ENCODE peak calls at places on chromosomes 3 and 15, in five cellular contexts. One of them, this sample, is unnamed.
A peak's percentile ranks its signal among the peaks of the same experiment; 100 is the strongest.

GRCh38 chr3:31562525-31562924 is 29.8 kb downstream of the STT3B start:
- DNase-seq in endothelial cell of umbilical vein: no peak
- DNase-seq in K562: peak; percentile 26
- DNase-seq in A549: no peak
- DNase-seq in GM12878: no peak
- DNase-seq in this sample: peak; percentile 43

GRCh38 chr15:39142500-39142899 is 438.4 kb upstream of the THBS1 start:
- DNase-seq in endothelial cell of umbilical vein: no peak
- DNase-seq in K562: no peak
- DNase-seq in GM12878: no peak
- DNase-seq in A549: no peak
- DNase-seq in this sample: no peak

GRCh38 chr3:67662733-67663132 is 8.3 kb upstream of the SUCLG2 start:
- DNase-seq in K562: no peak
- DNase-seq in endothelial cell of umbilical vein: no peak
- DNase-seq in A549: no peak
- DNase-seq in GM12878: no peak
- DNase-seq in this sample: no peak

GRCh38 chr15:100570735-100571363 is 31.1 kb downstream of the LINS1 start:
- DNase-seq in A549: no peak
- DNase-seq in GM12878: peak; percentile 40
- DNase-seq in endothelial cell of umbilical vein: no peak
- DNase-seq in K562: no peak
- DNase-seq in this sample: no peak

GRCh38 chr3:115989927-115990326 is 366.6 kb downstream of the GAP43 start:
- DNase-seq in A549: no peak
- DNase-seq in K562: no peak
- DNase-seq in endothelial cell of umbilical vein: no peak
- DNase-seq in GM12878: no peak
- DNase-seq in this sample: no peak

GRCh38 chr3:42681361-42682038 is 3.8 kb upstream of the KLHL40 start:
- DNase-seq in endothelial cell of umbilical vein: no peak
- DNase-seq in GM12878: no peak
- DNase-seq in A549: no peak
- DNase-seq in K562: no peak
- DNase-seq in this sample: no peak

GRCh38 chr3:123755085-123755484 is 129.0 kb downstream of the MYLK start:
- DNase-seq in endothelial cell of umbilical vein: no peak
- DNase-seq in K562: no peak
- DNase-seq in A549: peak; percentile 94
- DNase-seq in GM12878: no peak
- DNase-seq in this sample: no peak

GRCh38 chr3:71050521-71051258 is 532.8 kb downstream of the FOXP1 start:
- DNase-seq in endothelial cell of umbilical vein: peak; percentile 91
- DNase-seq in A549: no peak
- DNase-seq in GM12878: no peak
- DNase-seq in K562: peak; percentile 34
- DNase-seq in this sample: peak; percentile 15

GRCh38 chr15:58473720-58474119 is 41.9 kb downstream of the LIPC start:
- DNase-seq in K562: no peak
- DNase-seq in GM12878: peak; percentile 63
- DNase-seq in A549: peak; percentile 44
- DNase-seq in endothelial cell of umbilical vein: peak; percentile 87
- DNase-seq in this sample: peak; percentile 20

GRCh38 chr15:66808181-66808824 is 106.3 kb downstream of the SMAD6 start:
- DNase-seq in GM12878: no peak
- DNase-seq in K562: no peak
- DNase-seq in A549: no peak
- DNase-seq in endothelial cell of umbilical vein: no peak
- DNase-seq in this sample: no peak

GRCh38 chr3:52829482-52829881 is 990 bp downstream of the ITIH4 start:
- DNase-seq in endothelial cell of umbilical vein: no peak
- DNase-seq in A549: no peak
- DNase-seq in GM12878: no peak
- DNase-seq in K562: no peak
- DNase-seq in this sample: no peak
- TF ChIP-seq POLR2A in endothelial cell of umbilical vein: no peak
- TF ChIP-seq POLR2A in A549: no peak
- TF ChIP-seq POLR2A in GM12878: no peak
- TF ChIP-seq POLR2A in K562: no peak
- TF ChIP-seq POLR2A in this sample: no peak

GRCh38 chr3:158105124-158105709 is 1.0 kb downstream of the SHOX2 start:
- DNase-seq in A549: peak; percentile 38
- DNase-seq in endothelial cell of umbilical vein: no peak
- DNase-seq in K562: peak; percentile 47
- DNase-seq in GM12878: no peak
- DNase-seq in this sample: no peak
- TF ChIP-seq MYC in A549: no peak
- TF ChIP-seq MYC in endothelial cell of umbilical vein: no peak
- TF ChIP-seq MYC in K562: no peak
- TF ChIP-seq MYC in GM12878: no peak
- TF ChIP-seq MYC in this sample: no peak

GRCh38 chr15:47194718-47195117 is 522.6 kb upstream of the SEMA6D start:
- DNase-seq in endothelial cell of umbilical vein: peak; percentile 57
- DNase-seq in A549: no peak
- DNase-seq in GM12878: no peak
- DNase-seq in K562: no peak
- DNase-seq in this sample: peak; percentile 26

GRCh38 chr15:47196057-47196456 is 521.2 kb upstream of the SEMA6D start:
- DNase-seq in K562: peak; percentile 18
- DNase-seq in GM12878: peak; percentile 13
- DNase-seq in A549: peak; percentile 6
- DNase-seq in endothelial cell of umbilical vein: peak; percentile 83
- DNase-seq in this sample: peak; percentile 74
- TF ChIP-seq CTCF in K562: peak; percentile 61
- TF ChIP-seq CTCF in GM12878: peak; percentile 79
- TF ChIP-seq CTCF in A549: peak; percentile 39
- TF ChIP-seq CTCF in endothelial cell of umbilical vein: peak; percentile 85
- TF ChIP-seq CTCF in this sample: peak; percentile 77

DNA sequence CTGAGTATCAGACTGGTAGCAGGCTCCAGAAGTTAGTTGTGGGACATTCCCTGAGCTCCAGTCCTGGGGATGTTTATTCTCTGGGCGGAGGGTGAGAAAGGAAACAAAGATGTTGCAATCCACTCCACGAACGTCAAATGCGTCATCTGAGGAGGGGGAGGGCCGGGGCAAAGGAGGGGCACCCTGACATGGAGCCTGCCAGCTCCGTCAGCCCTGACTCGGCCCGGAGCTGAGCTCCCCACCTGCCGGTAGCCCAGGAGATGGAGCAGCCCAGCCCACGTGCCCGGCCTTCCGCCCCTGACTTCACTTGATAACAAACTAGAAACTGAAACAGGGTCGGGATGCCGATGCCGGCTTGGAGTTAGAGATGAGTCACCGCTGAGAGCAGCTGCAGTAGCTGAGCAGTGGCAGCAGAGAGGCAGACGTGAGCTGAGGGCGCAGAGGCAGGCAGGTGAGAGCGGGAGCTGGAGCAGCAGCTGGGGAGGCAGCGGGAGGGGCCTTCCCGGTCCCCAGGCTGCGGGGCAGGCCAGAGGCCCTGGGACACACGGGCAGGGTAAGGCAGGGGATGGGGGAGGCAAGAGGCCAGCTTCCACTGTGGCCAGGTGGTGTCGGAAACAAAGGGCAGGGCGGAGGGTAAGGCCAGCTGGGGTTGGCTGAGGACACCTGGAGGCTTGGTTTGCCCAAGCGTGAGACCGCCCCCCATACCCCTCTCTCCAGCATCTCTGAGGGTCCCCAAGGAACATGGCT is at the start of gene ISG20:
- DNase-seq in GM12878: peak; percentile 93
- DNase-seq in A549: peak; percentile 100
- DNase-seq in K562: peak; percentile 94
- DNase-seq in endothelial cell of umbilical vein: peak; percentile 99
- DNase-seq in this sample: peak; percentile 92
- TF ChIP-seq POLR2A in GM12878: peak; percentile 97
- TF ChIP-seq POLR2A in A549: no peak
- TF ChIP-seq POLR2A in K562: peak; percentile 55
- TF ChIP-seq POLR2A in endothelial cell of umbilical vein: peak; percentile 75
- TF ChIP-seq POLR2A in this sample: no peak

GRCh38 chr3:60053518-60054265 is 1003.9 kb upstream of the CFAP20DC start:
- DNase-seq in GM12878: no peak
- DNase-seq in endothelial cell of umbilical vein: no peak
- DNase-seq in K562: peak; percentile 4
- DNase-seq in A549: no peak
- DNase-seq in this sample: no peak
- TF ChIP-seq MYC in GM12878: no peak
- TF ChIP-seq MYC in endothelial cell of umbilical vein: no peak
- TF ChIP-seq MYC in K562: no peak
- TF ChIP-seq MYC in A549: no peak
- TF ChIP-seq MYC in this sample: no peak

GRCh38 chr3:62131620-62132019 is 241.7 kb downstream of the FEZF2 start:
- DNase-seq in GM12878: no peak
- DNase-seq in A549: no peak
- DNase-seq in endothelial cell of umbilical vein: peak; percentile 47
- DNase-seq in K562: no peak
- DNase-seq in this sample: peak; percentile 16
- TF ChIP-seq CTCF in GM12878: no peak
- TF ChIP-seq CTCF in A549: no peak
- TF ChIP-seq CTCF in endothelial cell of umbilical vein: peak; percentile 37
- TF ChIP-seq CTCF in K562: no peak
- TF ChIP-seq CTCF in this sample: peak; percentile 28

GRCh38 chr3:50203113-50203852 is 1.8 kb upstream of the SLC38A3 start:
- DNase-seq in endothelial cell of umbilical vein: no peak
- DNase-seq in A549: no peak
- DNase-seq in K562: no peak
- DNase-seq in GM12878: no peak
- DNase-seq in this sample: no peak

GRCh38 chr3:50207359-50208042 is 2.4 kb downstream of the SLC38A3 start:
- DNase-seq in GM12878: no peak
- DNase-seq in A549: no peak
- DNase-seq in endothelial cell of umbilical vein: no peak
- DNase-seq in K562: no peak
- DNase-seq in this sample: no peak

GRCh38 chr3:50204052-50204803 is 843 bp upstream of the SLC38A3 start:
- DNase-seq in GM12878: no peak
- DNase-seq in A549: no peak
- DNase-seq in endothelial cell of umbilical vein: no peak
- DNase-seq in K562: no peak
- DNase-seq in this sample: no peak

GRCh38 chr3:50204804-50205718 is at the start of gene SLC38A3:
- DNase-seq in K562: peak; percentile 60
- DNase-seq in endothelial cell of umbilical vein: peak; percentile 31
- DNase-seq in GM12878: no peak
- DNase-seq in A549: no peak
- DNase-seq in this sample: peak; percentile 44

DNA sequence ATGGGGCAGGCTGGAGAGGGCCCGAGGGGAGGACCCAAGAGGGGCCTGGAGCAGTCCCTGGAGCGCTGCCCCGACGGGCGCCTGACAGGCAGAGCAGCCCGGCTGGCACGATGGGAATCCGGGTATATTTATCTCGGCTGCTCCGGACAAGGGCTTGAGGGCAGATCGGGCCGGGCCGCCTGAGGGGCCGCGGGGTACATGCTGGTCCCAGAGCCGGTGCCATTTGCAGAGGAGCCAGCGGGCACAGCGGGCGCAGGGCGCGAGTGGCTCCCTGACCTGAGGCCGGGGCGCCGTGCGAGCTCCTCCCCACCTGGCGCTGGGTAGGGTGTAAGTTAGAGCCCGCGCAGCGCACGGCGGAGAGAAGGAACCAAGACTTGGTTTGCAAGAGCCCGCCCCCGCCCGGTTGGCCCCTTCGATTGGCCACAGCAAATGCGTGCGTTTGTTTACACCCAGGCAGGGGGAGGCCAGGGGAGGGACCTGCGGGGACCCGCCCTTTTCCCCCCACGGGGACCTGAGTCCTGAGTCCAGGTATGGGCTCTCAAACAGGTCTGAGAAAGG is 727 bp downstream of the SLC38A3 start:
- DNase-seq in K562: peak; percentile 40
- DNase-seq in A549: no peak
- DNase-seq in endothelial cell of umbilical vein: peak; percentile 20
- DNase-seq in GM12878: no peak
- DNase-seq in this sample: peak; percentile 61
- TF ChIP-seq POLR2A in K562: no peak
- TF ChIP-seq POLR2A in A549: no peak
- TF ChIP-seq POLR2A in endothelial cell of umbilical vein: no peak
- TF ChIP-seq POLR2A in GM12878: no peak
- TF ChIP-seq POLR2A in this sample: no peak

DNA sequence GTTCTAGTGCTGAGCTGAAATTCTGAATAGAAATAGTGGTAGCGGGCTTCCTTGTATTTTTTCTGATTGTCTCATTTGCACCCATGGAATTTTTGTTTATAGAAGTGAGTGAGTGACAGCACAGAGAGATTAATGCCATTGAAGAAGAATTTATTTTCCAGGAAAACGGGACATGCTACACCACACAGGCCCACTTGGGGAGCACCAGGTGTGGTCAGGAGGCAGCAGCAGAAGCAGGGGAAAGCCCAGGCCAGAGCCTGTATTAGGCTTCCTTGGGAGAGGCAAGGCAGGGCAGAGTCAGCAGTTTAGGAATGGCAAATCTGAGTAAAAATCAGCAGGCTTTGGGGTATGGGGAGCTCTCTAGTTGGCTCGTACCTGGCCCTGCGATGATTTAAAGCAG is 88.4 kb upstream of the ATP11B start:
- DNase-seq in GM12878: no peak
- DNase-seq in endothelial cell of umbilical vein: no peak
- DNase-seq in A549: no peak
- DNase-seq in K562: peak; percentile 54
- DNase-seq in this sample: no peak
- TF ChIP-seq MYC in GM12878: no peak
- TF ChIP-seq MYC in endothelial cell of umbilical vein: no peak
- TF ChIP-seq MYC in A549: no peak
- TF ChIP-seq MYC in K562: no peak
- TF ChIP-seq MYC in this sample: no peak

GRCh38 chr3:39180546-39181346 is 11.6 kb downstream of the XIRP1 start:
- DNase-seq in K562: peak; percentile 96
- DNase-seq in endothelial cell of umbilical vein: peak; percentile 71
- DNase-seq in GM12878: peak; percentile 39
- DNase-seq in A549: peak; percentile 76
- DNase-seq in this sample: peak; percentile 83
- TF ChIP-seq CTCF in K562: no peak
- TF ChIP-seq CTCF in endothelial cell of umbilical vein: no peak
- TF ChIP-seq CTCF in GM12878: no peak
- TF ChIP-seq CTCF in A549: no peak
- TF ChIP-seq CTCF in this sample: no peak